ENCODE peak calls at places on chromosomes 5 and 9, in seven cellular contexts. One of them, this sample, is unnamed.
A peak's percentile ranks its signal among the peaks of the same experiment; 100 is the strongest.

GRCh38 chr5:143398451-143399237 is 4.8 kb downstream of the NR3C1 start:
- DNase-seq in CD8-positive, alpha-beta T cell: no peak
- DNase-seq in stomach: no peak
- DNase-seq in neural progenitor cell: no peak
- DNase-seq in right lobe of liver: no peak
- DNase-seq in keratinocyte: no peak
- DNase-seq in SK-N-SH: no peak
- DNase-seq in this sample: no peak

GRCh38 chr5:127643607-127644006 is 5.3 kb upstream of the CTXN3 start:
- DNase-seq in CD8-positive, alpha-beta T cell: no peak
- DNase-seq in SK-N-SH: no peak
- DNase-seq in stomach: no peak
- DNase-seq in neural progenitor cell: no peak
- DNase-seq in keratinocyte: no peak
- DNase-seq in right lobe of liver: no peak
- DNase-seq in this sample: no peak

GRCh38 chr9:125494555-125494920 is 212.5 kb downstream of the MAPKAP1 start:
- DNase-seq in right lobe of liver: no peak
- DNase-seq in keratinocyte: no peak
- DNase-seq in SK-N-SH: no peak
- DNase-seq in stomach: no peak
- DNase-seq in neural progenitor cell: no peak
- DNase-seq in CD8-positive, alpha-beta T cell: no peak
- DNase-seq in this sample: no peak

GRCh38 chr9:127783111-127783621 is 2.7 kb upstream of the CDK9 start:
- DNase-seq in stomach: peak; percentile 57
- DNase-seq in keratinocyte: no peak
- DNase-seq in right lobe of liver: no peak
- DNase-seq in CD8-positive, alpha-beta T cell: peak; percentile 57
- DNase-seq in neural progenitor cell: peak; percentile 40
- DNase-seq in SK-N-SH: no peak
- DNase-seq in this sample: no peak

GRCh38 chr9:6714176-6714575 is 43.6 kb upstream of the KDM4C start:
- DNase-seq in keratinocyte: no peak
- DNase-seq in right lobe of liver: peak; percentile 60
- DNase-seq in SK-N-SH: no peak
- DNase-seq in neural progenitor cell: no peak
- DNase-seq in CD8-positive, alpha-beta T cell: no peak
- DNase-seq in stomach: no peak
- DNase-seq in this sample: no peak

GRCh38 chr9:119974026-119974425 is 604.8 kb upstream of the BRINP1 start:
- DNase-seq in stomach: peak; percentile 27
- DNase-seq in CD8-positive, alpha-beta T cell: no peak
- DNase-seq in right lobe of liver: no peak
- DNase-seq in SK-N-SH: no peak
- DNase-seq in keratinocyte: no peak
- DNase-seq in neural progenitor cell: no peak
- DNase-seq in this sample: no peak

GRCh38 chr5:45696206-45696836 is at the start of gene HCN1:
- DNase-seq in CD8-positive, alpha-beta T cell: no peak
- DNase-seq in neural progenitor cell: peak; percentile 94
- DNase-seq in keratinocyte: no peak
- DNase-seq in stomach: peak; percentile 60
- DNase-seq in SK-N-SH: peak; percentile 81
- DNase-seq in right lobe of liver: peak; percentile 76
- DNase-seq in this sample: peak; percentile 12

GRCh38 chr5:26940981-26941380 is 97.4 kb downstream of the CDH9 start:
- DNase-seq in stomach: no peak
- DNase-seq in CD8-positive, alpha-beta T cell: no peak
- DNase-seq in neural progenitor cell: no peak
- DNase-seq in keratinocyte: no peak
- DNase-seq in SK-N-SH: no peak
- DNase-seq in right lobe of liver: no peak
- DNase-seq in this sample: no peak

GRCh38 chr5:9765421-9765820 is 135.3 kb upstream of the TAS2R1 start:
- DNase-seq in neural progenitor cell: no peak
- DNase-seq in stomach: no peak
- DNase-seq in CD8-positive, alpha-beta T cell: no peak
- DNase-seq in keratinocyte: no peak
- DNase-seq in SK-N-SH: peak; percentile 63
- DNase-seq in right lobe of liver: no peak
- DNase-seq in this sample: peak; percentile 83

GRCh38 chr5:78540335-78541057 is 108.1 kb downstream of the LHFPL2 start:
- DNase-seq in CD8-positive, alpha-beta T cell: no peak
- DNase-seq in SK-N-SH: no peak
- DNase-seq in keratinocyte: no peak
- DNase-seq in neural progenitor cell: peak; percentile 49
- DNase-seq in right lobe of liver: peak; percentile 43
- DNase-seq in stomach: no peak
- DNase-seq in this sample: no peak

GRCh38 chr9:89311346-89312153 is 555 bp downstream of the CKS2 start:
- DNase-seq in stomach: no peak
- DNase-seq in CD8-positive, alpha-beta T cell: no peak
- DNase-seq in neural progenitor cell: no peak
- DNase-seq in right lobe of liver: peak; percentile 53
- DNase-seq in SK-N-SH: peak; percentile 72
- DNase-seq in keratinocyte: no peak
- DNase-seq in this sample: no peak

GRCh38 chr9:4315582-4316215 is 15.8 kb upstream of the GLIS3 start:
- DNase-seq in CD8-positive, alpha-beta T cell: peak; percentile 42
- DNase-seq in neural progenitor cell: peak; percentile 83
- DNase-seq in SK-N-SH: peak; percentile 76
- DNase-seq in right lobe of liver: peak; percentile 77
- DNase-seq in stomach: peak; percentile 82
- DNase-seq in keratinocyte: no peak
- DNase-seq in this sample: no peak

GRCh38 chr5:36655171-36655570 is 48.8 kb downstream of the SLC1A3 start:
- DNase-seq in neural progenitor cell: peak; percentile 37
- DNase-seq in CD8-positive, alpha-beta T cell: no peak
- DNase-seq in SK-N-SH: no peak
- DNase-seq in right lobe of liver: no peak
- DNase-seq in keratinocyte: no peak
- DNase-seq in stomach: no peak
- DNase-seq in this sample: no peak

GRCh38 chr5:156584856-156585255 is 257.9 kb downstream of the SGCD start:
- DNase-seq in CD8-positive, alpha-beta T cell: no peak
- DNase-seq in stomach: no peak
- DNase-seq in SK-N-SH: no peak
- DNase-seq in neural progenitor cell: no peak
- DNase-seq in keratinocyte: no peak
- DNase-seq in right lobe of liver: peak; percentile 50
- DNase-seq in this sample: no peak

GRCh38 chr5:98106116-98107088 is 667.1 kb upstream of the RGMB start:
- DNase-seq in neural progenitor cell: no peak
- DNase-seq in stomach: no peak
- DNase-seq in SK-N-SH: no peak
- DNase-seq in right lobe of liver: no peak
- DNase-seq in CD8-positive, alpha-beta T cell: no peak
- DNase-seq in keratinocyte: no peak
- DNase-seq in this sample: no peak

GRCh38 chr9:22147818-22148573 is 138.9 kb upstream of the CDKN2B start:
- DNase-seq in CD8-positive, alpha-beta T cell: no peak
- DNase-seq in keratinocyte: peak; percentile 74
- DNase-seq in SK-N-SH: no peak
- DNase-seq in neural progenitor cell: no peak
- DNase-seq in stomach: no peak
- DNase-seq in right lobe of liver: no peak
- DNase-seq in this sample: no peak

GRCh38 chr5:37002176-37002751 is 125.7 kb downstream of the NIPBL start:
- DNase-seq in CD8-positive, alpha-beta T cell: no peak
- DNase-seq in stomach: no peak
- DNase-seq in SK-N-SH: no peak
- DNase-seq in right lobe of liver: no peak
- DNase-seq in keratinocyte: no peak
- DNase-seq in neural progenitor cell: no peak
- DNase-seq in this sample: no peak

GRCh38 chr5:139458580-139459407 is 3.7 kb downstream of the ECSCR start:
- DNase-seq in keratinocyte: no peak
- DNase-seq in stomach: peak; percentile 54
- DNase-seq in CD8-positive, alpha-beta T cell: peak; percentile 58
- DNase-seq in neural progenitor cell: no peak
- DNase-seq in right lobe of liver: no peak
- DNase-seq in SK-N-SH: no peak
- DNase-seq in this sample: no peak

GRCh38 chr5:126044931-126045565 is 378.2 kb upstream of the GRAMD2B start:
- DNase-seq in CD8-positive, alpha-beta T cell: no peak
- DNase-seq in keratinocyte: no peak
- DNase-seq in neural progenitor cell: no peak
- DNase-seq in SK-N-SH: no peak
- DNase-seq in stomach: no peak
- DNase-seq in right lobe of liver: no peak
- DNase-seq in this sample: no peak

GRCh38 chr9:36530224-36530623 is 42.5 kb upstream of the MELK start:
- DNase-seq in SK-N-SH: no peak
- DNase-seq in right lobe of liver: no peak
- DNase-seq in keratinocyte: no peak
- DNase-seq in stomach: no peak
- DNase-seq in neural progenitor cell: no peak
- DNase-seq in CD8-positive, alpha-beta T cell: no peak
- DNase-seq in this sample: no peak

GRCh38 chr9:22084336-22085035 is 75.4 kb upstream of the CDKN2B start:
- DNase-seq in stomach: no peak
- DNase-seq in neural progenitor cell: no peak
- DNase-seq in right lobe of liver: no peak
- DNase-seq in SK-N-SH: no peak
- DNase-seq in CD8-positive, alpha-beta T cell: no peak
- DNase-seq in keratinocyte: no peak
- DNase-seq in this sample: peak; percentile 79

GRCh38 chr9:99835142-99835541 is 13.5 kb downstream of the NR4A3 start:
- DNase-seq in SK-N-SH: no peak
- DNase-seq in neural progenitor cell: no peak
- DNase-seq in keratinocyte: no peak
- DNase-seq in stomach: no peak
- DNase-seq in right lobe of liver: no peak
- DNase-seq in CD8-positive, alpha-beta T cell: no peak
- DNase-seq in this sample: no peak

GRCh38 chr9:135229701-135230385 is 142.4 kb downstream of the OLFM1 start:
- DNase-seq in SK-N-SH: no peak
- DNase-seq in CD8-positive, alpha-beta T cell: no peak
- DNase-seq in right lobe of liver: peak; percentile 25
- DNase-seq in keratinocyte: no peak
- DNase-seq in stomach: no peak
- DNase-seq in neural progenitor cell: peak; percentile 45
- DNase-seq in this sample: no peak

GRCh38 chr9:128497824-128498610 is 6.5 kb upstream of the GLE1 start:
- DNase-seq in SK-N-SH: no peak
- DNase-seq in right lobe of liver: no peak
- DNase-seq in CD8-positive, alpha-beta T cell: no peak
- DNase-seq in neural progenitor cell: no peak
- DNase-seq in keratinocyte: no peak
- DNase-seq in stomach: no peak
- DNase-seq in this sample: no peak

GRCh38 chr9:98635374-98635773 is 73.4 kb downstream of the GABBR2 start:
- DNase-seq in stomach: no peak
- DNase-seq in neural progenitor cell: no peak
- DNase-seq in SK-N-SH: no peak
- DNase-seq in CD8-positive, alpha-beta T cell: no peak
- DNase-seq in right lobe of liver: no peak
- DNase-seq in keratinocyte: peak; percentile 9
- DNase-seq in this sample: no peak

GRCh38 chr9:74598874-74599273 is 101.7 kb downstream of the RORB start:
- DNase-seq in stomach: no peak
- DNase-seq in neural progenitor cell: no peak
- DNase-seq in CD8-positive, alpha-beta T cell: no peak
- DNase-seq in keratinocyte: no peak
- DNase-seq in SK-N-SH: no peak
- DNase-seq in right lobe of liver: no peak
- DNase-seq in this sample: no peak

GRCh38 chr9:114638441-114638840 is 19.2 kb downstream of the TEX53 start:
- DNase-seq in SK-N-SH: no peak
- DNase-seq in neural progenitor cell: peak; percentile 33
- DNase-seq in CD8-positive, alpha-beta T cell: no peak
- DNase-seq in stomach: no peak
- DNase-seq in right lobe of liver: no peak
- DNase-seq in keratinocyte: no peak
- DNase-seq in this sample: no peak

GRCh38 chr5:6026766-6027165 is 351.6 kb downstream of the MED10 start:
- DNase-seq in neural progenitor cell: no peak
- DNase-seq in CD8-positive, alpha-beta T cell: no peak
- DNase-seq in stomach: no peak
- DNase-seq in right lobe of liver: no peak
- DNase-seq in SK-N-SH: no peak
- DNase-seq in keratinocyte: no peak
- DNase-seq in this sample: no peak

GRCh38 chr5:142327111-142327842 is 2.5 kb upstream of the SPRY4 start:
- DNase-seq in stomach: no peak
- DNase-seq in right lobe of liver: no peak
- DNase-seq in SK-N-SH: no peak
- DNase-seq in neural progenitor cell: peak; percentile 52
- DNase-seq in keratinocyte: no peak
- DNase-seq in CD8-positive, alpha-beta T cell: no peak
- DNase-seq in this sample: peak; percentile 80
- TF ChIP-seq CTCF in stomach: no peak
- TF ChIP-seq CTCF in right lobe of liver: no peak
- TF ChIP-seq CTCF in SK-N-SH: peak; percentile 17
- TF ChIP-seq CTCF in neural progenitor cell: no peak
- TF ChIP-seq CTCF in keratinocyte: no peak
- TF ChIP-seq CTCF in CD8-positive, alpha-beta T cell: no peak
- TF ChIP-seq CTCF in this sample: peak; percentile 49

DNA sequence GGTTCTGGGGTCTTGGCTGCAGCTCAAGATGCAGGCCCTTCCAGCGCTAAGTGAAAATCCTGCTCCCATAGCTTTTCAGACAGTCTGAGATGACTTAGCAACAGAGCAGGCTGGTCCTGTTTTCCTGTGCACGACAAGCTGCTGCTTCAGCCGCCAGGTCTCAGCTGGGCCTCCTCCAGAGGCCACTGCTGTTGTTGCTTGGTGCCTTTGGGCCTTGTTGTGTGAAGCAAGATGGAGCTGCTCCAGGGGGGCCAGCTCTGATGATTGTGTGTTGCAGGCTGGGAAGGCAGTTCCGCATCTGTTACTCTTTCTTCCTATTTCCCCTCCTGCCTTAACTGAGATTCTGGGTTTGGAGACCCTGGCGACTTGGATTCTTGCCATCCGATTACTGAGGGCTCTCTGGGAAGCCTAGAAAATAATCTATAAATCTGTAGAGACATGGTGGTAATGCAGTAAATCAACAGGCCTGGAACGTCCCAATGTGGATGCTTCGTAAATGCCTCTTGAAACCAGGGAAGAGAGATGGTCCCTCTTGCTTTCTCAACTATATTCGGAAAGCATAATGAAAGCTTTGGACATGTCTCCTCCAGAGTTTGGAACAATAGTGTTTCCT is 3.2 kb downstream of the MAP1B start:
- DNase-seq in SK-N-SH: peak; percentile 54
- DNase-seq in stomach: no peak
- DNase-seq in neural progenitor cell: peak; percentile 41
- DNase-seq in keratinocyte: no peak
- DNase-seq in right lobe of liver: no peak
- DNase-seq in CD8-positive, alpha-beta T cell: no peak
- DNase-seq in this sample: no peak
- H3K27me3 ChIP-seq in SK-N-SH: no peaks in the 10 kb centered on the region
- H3K27me3 ChIP-seq in stomach: peaks cover 25% of the 10 kb centered on the region
- H3K27me3 ChIP-seq in neural progenitor cell: no peaks in the 10 kb centered on the region
- H3K27me3 ChIP-seq in keratinocyte: peaks cover 17% of the 10 kb centered on the region
- H3K27me3 ChIP-seq in right lobe of liver: no peaks in the 10 kb centered on the region
- H3K27me3 ChIP-seq in CD8-positive, alpha-beta T cell: peaks cover 3% of the 10 kb centered on the region
- H3K27me3 ChIP-seq in this sample: no peaks in the 10 kb centered on the region

GRCh38 chr5:162485666-162486292 is 418.2 kb downstream of the GABRG2 start:
- DNase-seq in SK-N-SH: peak; percentile 6
- DNase-seq in CD8-positive, alpha-beta T cell: no peak
- DNase-seq in keratinocyte: no peak
- DNase-seq in stomach: no peak
- DNase-seq in right lobe of liver: no peak
- DNase-seq in neural progenitor cell: peak; percentile 55
- DNase-seq in this sample: no peak
- TF ChIP-seq CTCF in SK-N-SH: no peak
- TF ChIP-seq CTCF in CD8-positive, alpha-beta T cell: no peak
- TF ChIP-seq CTCF in keratinocyte: no peak
- TF ChIP-seq CTCF in stomach: no peak
- TF ChIP-seq CTCF in right lobe of liver: no peak
- TF ChIP-seq CTCF in neural progenitor cell: no peak
- TF ChIP-seq CTCF in this sample: no peak

GRCh38 chr5:173314166-173314952 is 13.9 kb downstream of the STC2 start:
- DNase-seq in stomach: no peak
- DNase-seq in right lobe of liver: no peak
- DNase-seq in SK-N-SH: no peak
- DNase-seq in keratinocyte: no peak
- DNase-seq in CD8-positive, alpha-beta T cell: no peak
- DNase-seq in neural progenitor cell: no peak
- DNase-seq in this sample: no peak
- H3K27me3 ChIP-seq in stomach: peaks cover 5% of the 10 kb centered on the region
- H3K27me3 ChIP-seq in right lobe of liver: no peaks in the 10 kb centered on the region
- H3K27me3 ChIP-seq in SK-N-SH: no peaks in the 10 kb centered on the region
- H3K27me3 ChIP-seq in keratinocyte: no peaks in the 10 kb centered on the region
- H3K27me3 ChIP-seq in CD8-positive, alpha-beta T cell: no peaks in the 10 kb centered on the region
- H3K27me3 ChIP-seq in neural progenitor cell: no peaks in the 10 kb centered on the region
- H3K27me3 ChIP-seq in this sample: no peaks in the 10 kb centered on the region